ENCODE peak calls at places on chromosomes 13 and 19, in nine cellular contexts. Q is body of pancreas; S is ovary; A is ascending aorta; W is A673; N is astrocyte of the cerebellum; O is CD8-positive, alpha-beta T cell; H is AG09309; V is endodermal cell. F is an unnamed sample.

GRCh38 chr19:28884786-28885476 is 328.0 kb downstream of the UQCRFS1 start:
- DNase-seq in S (no peak), H (no peak), Q (no peak), W (no peak), A (no peak), O (no peak), V (peak), N (no peak), F (no peak)

GRCh38 chr13:25652764-25653163 is 281.0 kb downstream of the ATP8A2 start:
- DNase-seq in V (no peak), W (no peak), Q (no peak), N (no peak), O (no peak), S (no peak), A (no peak), H (no peak), F (no peak)

GRCh38 chr13:67635754-67636153 is 405.6 kb upstream of the PCDH9 start:
- DNase-seq in O (no peak), S (no peak), A (no peak), N (no peak), V (no peak), W (peak), Q (no peak), H (no peak), F (no peak)

GRCh38 chr19:47230122-47230920 is 678 bp downstream of the BBC3 start:
- DNase-seq in S (peak), O (peak), H (no peak), N (no peak), W (no peak), Q (peak), V (peak), A (peak), F (no peak)

GRCh38 chr19:30077851-30078355 is 135.9 kb downstream of the URI1 start:
- DNase-seq in W (no peak), S (peak), O (no peak), N (no peak), A (peak), Q (no peak), V (no peak), H (no peak), F (no peak)

GRCh38 chr19:6161271-6161850 is 25.9 kb downstream of the ACSBG2 start:
- DNase-seq in N (no peak), S (no peak), O (no peak), V (peak), H (no peak), A (peak), Q (peak), W (peak), F (no peak)

GRCh38 chr19:30046522-30046921 is 104.5 kb downstream of the URI1 start:
- DNase-seq in H (no peak), S (no peak), N (peak), W (peak), Q (no peak), O (no peak), V (peak), A (no peak), F (no peak)

GRCh38 chr19:7614859-7615741 is 14.2 kb downstream of the XAB2 start:
- DNase-seq in A (no peak), N (no peak), H (no peak), S (no peak), Q (no peak), O (no peak), W (no peak), V (no peak), F (no peak)

GRCh38 chr19:5093297-5093858 is 124.5 kb downstream of the KDM4B start:
- DNase-seq in W (peak), V (no peak), O (no peak), Q (peak), A (no peak), H (no peak), N (no peak), S (peak), F (no peak)

GRCh38 chr13:109698779-109699178 is 87.6 kb downstream of the IRS2 start:
- DNase-seq in A (no peak), N (peak), W (no peak), H (peak), Q (no peak), O (no peak), V (no peak), S (no peak), F (no peak)

GRCh38 chr19:13089139-13089856 is 13.4 kb downstream of the LYL1 start:
- DNase-seq in A (peak), S (peak), V (peak), W (peak), Q (no peak), O (no peak), H (no peak), N (no peak), F (no peak)

GRCh38 chr19:1035998-1036621 is 3.8 kb upstream of the ABCA7 start:
- DNase-seq in O (peak), W (no peak), V (peak), H (no peak), Q (no peak), N (no peak), S (no peak), A (no peak), F (no peak)

GRCh38 chr13:87057807-87058520 is 613.2 kb upstream of the SLITRK5 start:
- DNase-seq in N (no peak), O (no peak), S (no peak), Q (no peak), A (no peak), V (no peak), W (no peak), H (no peak), F (no peak)

GRCh38 chr13:97136418-97136817 is 85.7 kb upstream of the MBNL2 start:
- DNase-seq in W (peak), H (no peak), N (no peak), A (no peak), Q (no peak), S (no peak), V (no peak), O (no peak), F (no peak)

GRCh38 chr19:46271488-46272197 is 25.2 kb upstream of the HIF3A start:
- DNase-seq in Q (no peak), S (no peak), V (no peak), N (peak), H (peak), O (no peak), A (no peak), W (no peak), F (peak)

GRCh38 chr19:41774515-41774980 is 19.2 kb downstream of the CEACAM6 start:
- DNase-seq in H (no peak), V (no peak), O (peak), S (no peak), A (no peak), W (no peak), Q (peak), N (no peak), F (no peak)

GRCh38 chr19:2549701-2550191 is 73.8 kb downstream of the GADD45B start:
- DNase-seq in N (peak), A (peak), W (peak), V (no peak), S (no peak), H (peak), Q (peak), O (no peak), F (peak)

GRCh38 chr13:56351041-56351440 is 789.7 kb upstream of the PRR20A start:
- DNase-seq in H (no peak), A (no peak), V (peak), O (no peak), Q (no peak), N (no peak), W (peak), S (no peak), F (no peak)

GRCh38 chr19:52936958-52937334 is 13.7 kb upstream of the ZNF888 start:
- DNase-seq in S (no peak), A (no peak), V (no peak), H (no peak), N (no peak), W (no peak), O (no peak), Q (no peak), F (no peak)

GRCh38 chr19:44476559-44477408 is 23.5 kb downstream of the ZNF180 start:
- DNase-seq in H (no peak), W (peak), Q (no peak), S (no peak), A (no peak), O (no peak), N (no peak), V (no peak), F (peak)

GRCh38 chr13:29859971-29860370 is 9.6 kb upstream of the UBL3 start:
- DNase-seq in H (no peak), O (no peak), N (no peak), A (no peak), S (no peak), V (no peak), W (no peak), Q (no peak), F (no peak)

GRCh38 chr13:75329723-75330122 is 152.2 kb downstream of the TBC1D4 start:
- DNase-seq in W (no peak), O (no peak), V (no peak), N (no peak), S (no peak), H (no peak), Q (no peak), A (no peak), F (no peak)

GRCh38 chr13:49733181-49733951 is 42.1 kb upstream of the EBPL start:
- DNase-seq in N (no peak), S (no peak), Q (no peak), A (no peak), W (no peak), O (no peak), H (no peak), V (no peak), F (no peak)

GRCh38 chr13:114155923-114156883 is 22.9 kb upstream of the CFAP97D2 start:
- DNase-seq in Q (no peak), S (no peak), W (no peak), H (no peak), V (no peak), A (no peak), O (no peak), N (no peak), F (no peak)

GRCh38 chr19:16714702-16715294 is 4.8 kb upstream of the NWD1 start:
- DNase-seq in V (peak), N (no peak), S (peak), Q (peak), O (peak), H (no peak), A (peak), W (peak), F (no peak)

GRCh38 chr13:44903596-44903995 is 85.7 kb downstream of the NUFIP1 start:
- DNase-seq in O (no peak), W (no peak), S (peak), V (no peak), A (peak), H (peak), Q (peak), N (peak), F (peak)

GRCh38 chr19:50728084-50728737 is 5.0 kb downstream of the CLEC11A start:
- DNase-seq in S (peak), W (peak), H (no peak), O (peak), V (peak), N (no peak), Q (peak), A (peak), F (peak)

GRCh38 chr13:98207411-98207810 is 30.3 kb upstream of the RNF113B start:
- DNase-seq in H (no peak), W (no peak), Q (no peak), O (no peak), S (no peak), V (no peak), A (no peak), N (no peak), F (no peak)

GRCh38 chr19:23699521-23699860 is 12.5 kb upstream of the ZNF675 start:
- DNase-seq in W (no peak), A (no peak), Q (no peak), O (no peak), H (no peak), V (no peak), S (no peak), N (no peak), F (no peak)

GRCh38 chr19:7497292-7497691 is 8.5 kb upstream of the PEX11G start:
- DNase-seq in O (no peak), V (peak), H (no peak), W (no peak), S (no peak), N (no peak), A (no peak), Q (no peak), F (no peak)

GRCh38 chr13:100789481-100789880 is 114.9 kb upstream of the TMTC4 start:
- DNase-seq in V (no peak), H (no peak), N (peak), O (no peak), W (peak), S (no peak), A (no peak), Q (no peak), F (no peak)

GRCh38 chr13:51638497-51638871 is 54.2 kb downstream of the WDFY2 start:
- DNase-seq in S (no peak), W (peak), A (no peak), O (no peak), H (peak), N (no peak), V (no peak), Q (no peak), F (peak)

GRCh38 chr13:106533101-106533939 is 2.1 kb downstream of the EFNB2 start:
- DNase-seq in A (peak), N (peak), H (no peak), O (peak), Q (peak), V (peak), S (peak), W (peak), F (no peak)

GRCh38 chr19:49499030-49499670 is 2.9 kb downstream of the RPS11 start:
- DNase-seq in A (no peak), Q (no peak), H (no peak), S (no peak), V (no peak), W (no peak), N (no peak), O (no peak), F (no peak)

GRCh38 chr13:77969299-77969698 is 50.7 kb upstream of the EDNRB start:
- DNase-seq in H (no peak), Q (no peak), O (no peak), W (no peak), S (no peak), V (no peak), N (no peak), A (no peak), F (no peak)

GRCh38 chr13:94656766-94657165 is 55.1 kb downstream of the GPR180 start:
- DNase-seq in W (peak), V (no peak), Q (no peak), A (no peak), N (peak), H (peak), O (no peak), S (no peak), F (no peak)

GRCh38 chr13:84670245-84670644 is 788.0 kb upstream of the SLITRK1 start:
- DNase-seq in A (no peak), W (no peak), H (no peak), N (no peak), S (no peak), O (no peak), V (no peak), Q (no peak), F (no peak)
- TF ChIP-seq CTCF in A (no peak), W (no peak), H (no peak), N (no peak), S (no peak), O (no peak), V (no peak), Q (no peak), F (no peak)

GRCh38 chr19:40610396-40611064 is 9.4 kb downstream of the LTBP4 start:
- DNase-seq in N (no peak), A (peak), H (no peak), V (no peak), S (peak), O (peak), W (no peak), Q (peak), F (no peak)
- H3K4me3 ChIP-seq in N (peak), A (peak), H (peak), V (no peak), S (no peak), O (peak), W (peak), Q (no peak), F (peak)

DNA sequence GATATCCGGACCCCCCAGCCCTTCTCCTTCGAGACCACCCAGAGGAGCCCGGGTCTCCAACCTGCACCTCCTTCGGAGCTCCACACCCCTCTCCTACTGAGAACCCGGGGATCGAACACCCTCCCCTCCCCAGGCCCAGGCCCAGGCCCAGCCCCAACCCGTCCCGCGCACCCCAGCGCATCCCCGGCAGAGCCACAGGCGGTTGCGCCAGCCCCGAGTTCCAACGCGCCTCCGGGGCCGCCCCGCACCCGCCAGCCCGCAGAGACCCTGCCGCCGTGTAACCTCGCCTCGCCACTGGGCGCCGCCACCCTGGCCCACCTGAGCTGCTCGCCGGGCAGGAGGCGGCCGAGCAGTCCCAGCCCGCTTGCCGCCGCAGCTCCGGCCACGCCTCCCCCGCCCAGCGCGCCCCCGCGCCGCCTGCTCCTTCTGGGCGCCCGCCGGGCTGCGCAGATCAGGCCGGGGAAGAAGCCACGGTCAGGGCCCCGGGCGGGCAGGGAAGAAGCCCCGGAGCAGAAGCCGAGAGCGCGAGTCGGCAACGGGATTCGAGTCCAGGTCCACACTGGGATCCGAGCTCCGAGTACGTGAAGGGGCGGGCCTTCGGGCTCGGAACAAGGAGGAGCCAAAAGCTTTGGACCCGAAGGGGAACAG is at the start of gene MBOAT7:
- DNase-seq in O (no peak), S (no peak), W (no peak), H (no peak), V (no peak), N (no peak), A (no peak), Q (no peak), F (no peak)
- TF ChIP-seq CTCF in O (no peak), S (peak), W (peak), H (no peak), V (peak), N (peak), A (peak), Q (peak), F (peak)

GRCh38 chr13:43083750-43084149 is 60.4 kb downstream of the DNAJC15 start:
- DNase-seq in H (no peak), V (no peak), S (no peak), W (no peak), N (no peak), O (no peak), A (no peak), Q (no peak), F (no peak)

GRCh38 chr13:43089912-43090498 is 66.6 kb downstream of the DNAJC15 start:
- DNase-seq in S (no peak), V (no peak), O (no peak), N (no peak), H (no peak), W (no peak), Q (no peak), A (no peak), F (no peak)

GRCh38 chr13:43085545-43085944 is 62.2 kb downstream of the DNAJC15 start:
- DNase-seq in Q (no peak), S (no peak), N (peak), V (no peak), H (no peak), W (peak), A (no peak), O (no peak), F (no peak)

GRCh38 chr13:43087960-43088580 is 64.7 kb downstream of the DNAJC15 start:
- DNase-seq in N (no peak), S (no peak), A (no peak), O (no peak), V (no peak), W (no peak), H (no peak), Q (no peak), F (no peak)
- H3K4me3 ChIP-seq in N (no peak), S (peak), A (peak), O (peak), V (peak), W (no peak), H (no peak), Q (no peak), F (no peak)

F was measured in retinal pigment epithelial cell.